ENCODE peak calls at places on chromosomes 11 and 22, in seven cellular contexts. F is neuronal stem cell, Y is trophoblast cell, H is H9, N is mesenchymal stem cell, S is H1, V is mesendoderm. G is an unnamed sample.

GRCh38 chr11:6663794-6664478 is 8.3 kb upstream of the DCHS1 start:
- DNase-seq in F (no peak), Y (no peak), H (no peak), N (no peak), S (no peak), V (no peak), G (no peak)

GRCh38 chr11:132451942-132452601 is 1080.2 kb downstream of the OPCML start:
- DNase-seq in F (peak; percentile 41), Y (no peak), H (no peak), N (no peak), S (peak; percentile 23), V (peak; percentile 87), G (no peak)

GRCh38 chr11:113574171-113574570 is 99.0 kb upstream of the DRD2 start:
- DNase-seq in F (no peak), Y (no peak), H (no peak), N (no peak), S (no peak), V (no peak), G (no peak)

GRCh38 chr11:34308821-34309585 is 48.8 kb downstream of the ABTB2 start:
- DNase-seq in F (no peak), Y (peak; percentile 75), H (no peak), N (no peak), S (no peak), V (no peak), G (no peak)

GRCh38 chr22:41902932-41903421 is 11.9 kb downstream of the SHISA8 start:
- DNase-seq in F (no peak), Y (no peak), H (no peak), N (no peak), S (no peak), V (no peak), G (no peak)

GRCh38 chr11:68665471-68665870 is 18.9 kb upstream of the GAL start:
- DNase-seq in F (no peak), Y (no peak), H (no peak), N (no peak), S (no peak), V (no peak), G (no peak)

GRCh38 chr22:36790648-36791047 is 14.7 kb upstream of the IFT27 start:
- DNase-seq in F (no peak), Y (no peak), H (no peak), N (no peak), S (no peak), V (peak; percentile 49), G (no peak)

GRCh38 chr11:36394926-36395325 is 98.8 kb downstream of the PRR5L start:
- DNase-seq in F (no peak), Y (no peak), H (no peak), N (no peak), S (no peak), V (no peak), G (no peak)

GRCh38 chr11:93986716-93987115 is 34.4 kb upstream of the HEPHL1 start:
- DNase-seq in F (no peak), Y (no peak), H (no peak), N (no peak), S (no peak), V (peak; percentile 5), G (peak; percentile 10)

GRCh38 chr11:10072142-10072541 is 221.9 kb downstream of the SBF2 start:
- DNase-seq in F (no peak), Y (no peak), H (no peak), N (peak; percentile 24), S (no peak), V (no peak), G (peak; percentile 92)

GRCh38 chr11:16403448-16403803 is 47.1 kb upstream of the SOX6 start:
- DNase-seq in F (no peak), Y (no peak), H (no peak), N (no peak), S (no peak), V (peak; percentile 3), G (no peak)
- H3K18ac ChIP-seq in F (no peak overlapping the region), Y (no peak overlapping the region), H (no peak overlapping the region), N (no peak overlapping the region), S (no peak overlapping the region), V (no peak overlapping the region), G (no peak overlapping the region)

GRCh38 chr11:130522284-130522961 is 74.0 kb downstream of the ADAMTS15 start:
- DNase-seq in F (peak; percentile 46), Y (peak; percentile 77), H (peak; percentile 92), N (peak; percentile 97), S (no peak), V (peak; percentile 98), G (peak; percentile 97)
- H3K18ac ChIP-seq in F (peak overlapping the region; percentile 20), Y (no peak overlapping the region), H (peak overlapping the region; percentile 5), N (peak overlapping the region; percentile 96), S (no peak overlapping the region), V (peak overlapping the region; percentile 77), G (peak overlapping the region; percentile 96)

DNA sequence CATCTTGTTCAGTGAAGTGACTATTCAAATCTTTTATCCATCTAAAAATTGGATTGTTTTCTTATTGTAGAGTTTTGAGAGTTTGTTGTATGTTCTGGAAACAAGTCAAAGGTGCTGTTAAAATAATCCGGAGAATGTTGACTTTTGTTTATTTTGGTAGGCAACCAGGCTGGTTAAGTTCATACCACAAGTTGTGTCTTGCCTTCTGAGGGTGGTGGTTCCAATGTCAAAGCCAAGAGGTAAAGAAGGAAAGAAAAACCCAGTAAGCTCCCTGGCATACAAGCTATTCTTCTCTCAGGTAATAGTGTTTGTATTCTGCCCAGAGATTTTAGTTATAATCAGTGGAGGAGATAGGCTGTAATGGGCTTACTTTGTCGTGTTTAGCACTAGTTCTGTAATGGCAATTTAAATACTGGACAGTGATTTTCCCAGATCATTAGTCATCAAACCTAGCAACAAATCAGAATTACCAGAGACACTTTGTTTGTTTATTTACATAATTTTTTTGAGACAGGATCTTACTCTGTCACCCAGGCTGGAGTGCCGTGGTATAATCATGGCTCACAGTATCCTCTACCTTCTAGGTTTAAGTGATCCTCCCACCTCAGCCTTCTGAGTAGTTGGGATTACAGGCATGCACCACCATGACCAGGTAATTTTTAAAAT is 15.1 kb upstream of the CSRP3 start:
- DNase-seq in F (no peak), Y (no peak), H (no peak), N (peak; percentile 19), S (no peak), V (no peak), G (no peak)
- H3K18ac ChIP-seq in F (no peak overlapping the region), Y (no peak overlapping the region), H (no peak overlapping the region), N (no peak overlapping the region), S (no peak overlapping the region), V (no peak overlapping the region), G (no peak overlapping the region)

GRCh38 chr11:299951-300735 is 817 bp upstream of the IFITM5 start:
- DNase-seq in F (no peak), Y (no peak), H (peak; percentile 79), N (no peak), S (no peak), V (peak; percentile 54), G (peak; percentile 28)

GRCh38 chr11:296976-297665 is 2.2 kb downstream of the IFITM5 start:
- DNase-seq in F (no peak), Y (no peak), H (no peak), N (no peak), S (no peak), V (no peak), G (no peak)

GRCh38 chr11:297666-298405 is 1.5 kb downstream of the IFITM5 start:
- DNase-seq in F (no peak), Y (no peak), H (no peak), N (no peak), S (no peak), V (no peak), G (no peak)

GRCh38 chr11:299081-299891 is at the start of gene IFITM5:
- DNase-seq in F (no peak), Y (no peak), H (no peak), N (no peak), S (no peak), V (no peak), G (no peak)

DNA sequence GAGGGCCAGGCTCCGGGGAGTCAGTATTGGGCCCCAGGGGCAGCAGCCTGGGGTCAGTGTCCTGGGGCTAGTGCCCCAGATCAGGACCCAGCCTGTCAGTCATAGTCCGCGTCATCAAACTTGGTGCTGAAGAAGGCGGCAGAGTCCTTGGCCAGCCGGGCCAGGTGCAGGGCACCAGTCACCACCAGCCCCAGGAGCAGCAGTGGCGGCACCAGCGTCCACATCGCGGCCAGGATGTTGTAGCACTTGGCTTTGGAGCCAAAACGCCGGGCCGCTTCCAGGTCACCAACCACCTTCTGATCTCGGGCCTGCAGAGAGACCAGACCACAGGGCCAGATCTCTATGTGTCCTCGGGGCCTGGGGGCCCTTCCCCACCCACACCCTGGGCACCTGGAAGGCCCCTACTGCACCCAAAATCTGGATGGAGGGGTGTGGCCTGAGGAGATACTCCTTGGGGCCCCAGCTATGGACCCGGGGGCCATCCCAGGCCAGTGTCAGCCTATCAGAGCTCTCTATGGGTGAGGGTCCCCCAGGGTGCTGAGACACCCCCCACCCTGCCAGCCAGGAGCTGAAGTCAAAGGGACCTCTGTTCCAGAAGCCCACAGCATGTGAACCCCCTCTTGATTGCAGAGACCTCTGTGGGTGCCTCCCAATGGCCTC is 790 bp downstream of the IFITM5 start:
- DNase-seq in F (no peak), Y (no peak), H (no peak), N (no peak), S (no peak), V (no peak), G (no peak)
- H3K18ac ChIP-seq in F (peak overlapping the region; percentile 83), Y (no peak overlapping the region), H (no peak overlapping the region), N (no peak overlapping the region), S (no peak overlapping the region), V (no peak overlapping the region), G (no peak overlapping the region)

GRCh38 chr11:43676933-43677332 is 3.6 kb upstream of the HSD17B12 start:
- DNase-seq in F (no peak), Y (no peak), H (no peak), N (no peak), S (no peak), V (no peak), G (no peak)

GRCh38 chr11:43685483-43685882 is 4.9 kb downstream of the HSD17B12 start:
- DNase-seq in F (no peak), Y (no peak), H (no peak), N (peak; percentile 26), S (no peak), V (no peak), G (no peak)

GRCh38 chr11:43686207-43686606 is 5.7 kb downstream of the HSD17B12 start:
- DNase-seq in F (no peak), Y (no peak), H (no peak), N (no peak), S (no peak), V (peak; percentile 37), G (no peak)

GRCh38 chr11:43681543-43681942 is 1.0 kb downstream of the HSD17B12 start:
- DNase-seq in F (no peak), Y (no peak), H (no peak), N (peak; percentile 57), S (no peak), V (peak; percentile 32), G (peak; percentile 30)

GRCh38 chr11:43680521-43681505 is at the start of gene HSD17B12:
- DNase-seq in F (peak; percentile 95), Y (peak; percentile 99), H (peak; percentile 100), N (peak; percentile 100), S (no peak), V (peak; percentile 100), G (peak; percentile 99)
- H3K18ac ChIP-seq in F (peak within 1 kb of the TSS; percentile 99), Y (peak within 1 kb of the TSS; percentile 73), H (peak within 1 kb of the TSS; percentile 97), N (peak within 1 kb of the TSS; percentile 93), S (no peak within 1 kb of the TSS), V (peak within 1 kb of the TSS; percentile 77), G (no peak within 1 kb of the TSS)

G was measured in IMR-90.